ENCODE peak calls at places on chromosomes 12 and 14, in seven cellular contexts. Z, U, A, K, E, J and B are unnamed samples.

GRCh38 chr14:34874386-34875030 is 652 bp downstream of the BAZ1A start:
- DNase-seq in K (peak; percentile 44), Z (peak; percentile 64), E (peak; percentile 70), J (peak; percentile 49), U (peak; percentile 41), A (peak; percentile 11), B (no peak)

GRCh38 chr12:131167334-131167733 is 213.6 kb downstream of the ADGRD1 start:
- DNase-seq in A (no peak), U (no peak), J (no peak), K (no peak), Z (no peak), E (no peak), B (no peak)

GRCh38 chr12:503111-503761 is 43.5 kb downstream of the B4GALNT3 start:
- DNase-seq in K (no peak), E (no peak), J (no peak), Z (no peak), U (no peak), A (no peak), B (no peak)

GRCh38 chr12:105554223-105554678 is 223.8 kb downstream of the C12orf75 start:
- DNase-seq in E (no peak), Z (no peak), K (no peak), J (no peak), U (no peak), A (peak; percentile 76), B (no peak)

GRCh38 chr14:99317231-99318090 is 45.5 kb upstream of the BCL11B start:
- DNase-seq in K (no peak), J (no peak), U (no peak), E (no peak), A (no peak), Z (no peak), B (no peak)

GRCh38 chr14:81400202-81400678 is at the start of gene STON2:
- DNase-seq in Z (no peak), K (peak; percentile 19), A (peak; percentile 67), J (peak; percentile 44), U (peak; percentile 61), E (no peak), B (no peak)

GRCh38 chr12:60522684-60523083 is 926.9 kb downstream of the SLC16A7 start:
- DNase-seq in E (no peak), Z (no peak), J (no peak), A (no peak), K (no peak), U (no peak), B (no peak)

GRCh38 chr12:101642115-101643067 is 47.6 kb downstream of the MYBPC1 start:
- DNase-seq in J (no peak), K (no peak), U (no peak), Z (no peak), E (no peak), A (no peak), B (no peak)

GRCh38 chr12:74685385-74685784 is 147.8 kb downstream of the ATXN7L3B start:
- DNase-seq in U (no peak), E (no peak), Z (no peak), K (no peak), A (no peak), J (no peak), B (no peak)

GRCh38 chr14:51867753-51868152 is 7.3 kb downstream of the GNG2 start:
- DNase-seq in Z (no peak), K (no peak), E (no peak), A (peak; percentile 55), J (no peak), U (no peak), B (no peak)

GRCh38 chr14:66281036-66281776 is 205.0 kb upstream of the CCDC196 start:
- DNase-seq in A (no peak), U (peak; percentile 16), E (no peak), J (no peak), K (peak; percentile 48), Z (no peak), B (no peak)

GRCh38 chr14:57617510-57617909 is 123.9 kb upstream of the CCDC198 start:
- DNase-seq in U (no peak), K (no peak), Z (no peak), A (no peak), J (no peak), E (no peak), B (no peak)

GRCh38 chr14:64092940-64093339 is 201.2 kb downstream of the ESR2 start:
- DNase-seq in Z (no peak), E (no peak), U (no peak), A (no peak), K (no peak), J (no peak), B (no peak)

GRCh38 chr12:96237465-96238077 is 43.4 kb downstream of the ELK3 start:
- DNase-seq in J (no peak), E (no peak), A (peak; percentile 99), Z (peak; percentile 63), K (peak; percentile 75), U (peak; percentile 73), B (peak; percentile 51)

GRCh38 chr14:20489093-20489994 is 16.0 kb upstream of the RNASE10 start:
- DNase-seq in E (no peak), K (peak; percentile 12), A (no peak), U (no peak), J (no peak), Z (no peak), B (no peak)
- H3K4me3 ChIP-seq in E (no peak overlapping the region), K (no peak overlapping the region), A (no peak overlapping the region), U (no peak overlapping the region), J (no peak overlapping the region), Z (peak overlapping the region; percentile 2), B (no peak overlapping the region)

GRCh38 chr12:50117057-50117622 is 5.1 kb downstream of the COX14 start:
- DNase-seq in A (no peak), J (no peak), E (no peak), Z (no peak), U (no peak), K (peak; percentile 27), B (no peak)

GRCh38 chr12:50120953-50121352 is 8.9 kb downstream of the COX14 start:
- DNase-seq in U (no peak), J (no peak), A (no peak), Z (no peak), E (no peak), K (no peak), B (no peak)

GRCh38 chr12:50121636-50122035 is 9.6 kb downstream of the COX14 start:
- DNase-seq in E (no peak), J (no peak), K (no peak), A (no peak), Z (no peak), U (no peak), B (no peak)

GRCh38 chr12:50120521-50120920 is 8.5 kb downstream of the COX14 start:
- DNase-seq in J (no peak), Z (no peak), A (no peak), E (no peak), U (no peak), K (no peak), B (no peak)

GRCh38 chr12:50119387-50119786 is 7.4 kb downstream of the COX14 start:
- DNase-seq in J (no peak), K (no peak), A (no peak), E (no peak), U (no peak), Z (no peak), B (no peak)
- H3K36me3 ChIP-seq in J (no peaks in the 10 kb centered on the region), K (peaks cover 89% of the 10 kb centered on the region), A (no peaks in the 10 kb centered on the region), E (peaks cover 82% of the 10 kb centered on the region), U (peaks cover 63% of the 10 kb centered on the region), Z (peaks cover 48% of the 10 kb centered on the region), B (peaks cover 40% of the 10 kb centered on the region)

GRCh38 chr14:60646202-60646886 is 2.9 kb downstream of the SIX1 start:
- DNase-seq in K (no peak), A (no peak), Z (no peak), J (no peak), E (no peak), U (no peak), B (no peak)
- H3K27ac ChIP-seq in K (no peak overlapping the region), A (peak overlapping the region; percentile 50), Z (no peak overlapping the region), J (peak overlapping the region; percentile 81), E (no peak overlapping the region), U (peak overlapping the region; percentile 93), B (no peak overlapping the region)

DNA sequence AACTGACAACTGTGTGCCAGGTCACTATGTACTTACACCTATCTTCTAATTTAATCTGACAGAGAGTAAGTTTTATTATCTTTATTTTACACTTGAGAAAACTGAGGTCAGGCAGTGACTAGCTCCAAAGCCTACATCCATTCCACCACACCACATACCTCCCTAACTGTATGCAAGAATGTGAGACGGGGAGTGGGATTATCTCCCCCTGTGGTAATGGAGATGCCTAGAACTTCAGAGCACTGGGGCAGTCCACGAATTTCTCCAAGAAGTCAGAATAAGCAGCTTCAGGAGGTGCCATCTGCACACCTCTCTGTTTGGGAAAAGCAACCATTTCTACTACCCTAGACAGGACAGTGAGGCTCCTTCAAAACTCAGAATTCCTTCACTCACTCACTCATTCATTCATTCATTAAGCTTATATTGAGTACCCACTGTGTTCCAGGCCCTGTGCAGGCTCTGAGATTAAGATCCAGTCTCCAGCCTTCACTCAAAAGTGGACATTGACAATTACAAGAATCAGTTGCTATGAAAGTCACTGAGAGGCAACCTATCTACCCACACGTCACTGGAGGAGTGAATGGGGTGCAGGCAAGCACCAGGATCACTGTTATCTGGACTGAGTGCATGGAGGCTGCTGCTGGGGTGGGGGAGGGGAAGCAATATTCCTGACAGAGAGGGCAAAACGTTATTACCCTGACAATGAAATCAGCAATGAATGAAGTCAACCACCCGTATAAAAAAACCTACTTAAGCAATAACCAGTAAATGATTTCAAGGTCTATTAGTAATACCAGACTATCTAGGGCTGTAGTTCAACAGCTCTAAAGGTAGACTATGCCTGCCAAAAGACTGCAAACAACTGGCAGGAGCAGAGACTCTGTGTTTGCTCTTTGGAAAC is 18.0 kb downstream of the SLC7A7 start:
- DNase-seq in J (no peak), K (no peak), U (no peak), E (no peak), A (no peak), Z (no peak), B (no peak)
- H3K4me3 ChIP-seq in J (no peak overlapping the region), K (no peak overlapping the region), U (no peak overlapping the region), E (peak overlapping the region; percentile 22), A (no peak overlapping the region), Z (no peak overlapping the region), B (no peak overlapping the region)